ENCODE peak calls at places on chromosomes 5 and 9, in six cellular contexts. I is EH; J is non-pigmented ciliary epithelial cell; W is activated CD4-positive, alpha-beta memory T cell treated with anti-CD3 and anti-CD28 coated beads, Interleukin-2, amount 10 ng/mL, durations not matched to agents 7 days and 5 days; K is T-helper 2 cell; X is naive thymus-derived CD8-positive, alpha-beta T cell. C is an unnamed sample.
A peak's percentile ranks its signal among the peaks of the same experiment; 100 is the strongest.

GRCh38 chr9:130672466-130672865 is 8.1 kb downstream of the PRDM12 start:
- DNase-seq in I (no peak), J (no peak), W (no peak), K (no peak), X (no peak), C (no peak)

GRCh38 chr9:86974421-86974820 is 27.1 kb upstream of the GAS1 start:
- DNase-seq in I (peak; percentile 47), J (no peak), W (no peak), K (no peak), X (no peak), C (no peak)

GRCh38 chr5:79759436-79759835 is 69.8 kb downstream of the CMYA5 start:
- DNase-seq in I (peak; percentile 75), J (peak; percentile 22), W (no peak), K (no peak), X (no peak), C (no peak)

GRCh38 chr9:125650271-125650737 is 56.7 kb downstream of the MAPKAP1 start:
- DNase-seq in I (peak; percentile 78), J (no peak), W (no peak), K (no peak), X (no peak), C (no peak)

GRCh38 chr9:79221084-79221483 is 350.7 kb upstream of the TLE4 start:
- DNase-seq in I (peak; percentile 99), J (peak; percentile 71), W (no peak), K (no peak), X (no peak), C (no peak)

GRCh38 chr5:76337949-76338589 is 65.0 kb upstream of the IQGAP2 start:
- DNase-seq in I (peak; percentile 44), J (peak; percentile 55), W (peak; percentile 51), K (peak; percentile 7), X (peak; percentile 58), C (peak; percentile 62)

GRCh38 chr9:111805262-111805661 is 10.5 kb upstream of the SHOC1 start:
- DNase-seq in I (no peak), J (no peak), W (no peak), K (no peak), X (no peak), C (no peak)

GRCh38 chr5:89004379-89004778 is 121.4 kb upstream of the MEF2C start:
- DNase-seq in I (no peak), J (no peak), W (no peak), K (no peak), X (no peak), C (no peak)

GRCh38 chr5:4553130-4553529 is 587.0 kb upstream of the ADAMTS16 start:
- DNase-seq in I (no peak), J (no peak), W (no peak), K (no peak), X (no peak), C (no peak)

GRCh38 chr5:100616291-100616690 is 81.1 kb downstream of the FAM174A start:
- DNase-seq in I (no peak), J (no peak), W (no peak), K (no peak), X (no peak), C (no peak)

GRCh38 chr9:8857330-8858249 is 1058.0 kb upstream of the DMAC1 start:
- DNase-seq in I (peak; percentile 3), J (no peak), W (no peak), K (no peak), X (peak; percentile 5), C (peak; percentile 27)

GRCh38 chr9:129077236-129077635 is 3.7 kb upstream of the DOLPP1 start:
- DNase-seq in I (no peak), J (no peak), W (no peak), K (no peak), X (no peak), C (no peak)

GRCh38 chr9:74117731-74118130 is 379.4 kb upstream of the RORB start:
- DNase-seq in I (no peak), J (peak; percentile 22), W (no peak), K (no peak), X (no peak), C (no peak)

GRCh38 chr5:107021575-107021974 is 649.2 kb downstream of the EFNA5 start:
- DNase-seq in I (no peak), J (no peak), W (no peak), K (no peak), X (no peak), C (no peak)

GRCh38 chr5:128537306-128537998 is 593 bp downstream of the FBN2 start:
- DNase-seq in I (peak; percentile 68), J (no peak), W (no peak), K (no peak), X (no peak), C (no peak)

GRCh38 chr5:99169309-99169708 is 240.5 kb upstream of the CHD1 start:
- DNase-seq in I (no peak), J (no peak), W (no peak), K (no peak), X (no peak), C (no peak)

GRCh38 chr9:123484130-123484529 is 128.1 kb downstream of the CRB2 start:
- DNase-seq in I (no peak), J (no peak), W (no peak), K (no peak), X (no peak), C (no peak)

GRCh38 chr5:32531885-32532520 is 53.4 kb upstream of the SUB1 start:
- DNase-seq in I (peak; percentile 88), J (no peak), W (peak; percentile 73), K (peak; percentile 33), X (peak; percentile 20), C (peak; percentile 38)

GRCh38 chr5:104186100-104186499 is 623.5 kb upstream of the NUDT12 start:
- DNase-seq in I (no peak), J (no peak), W (no peak), K (no peak), X (peak; percentile 13), C (no peak)

GRCh38 chr5:108212775-108213346 is 169.0 kb downstream of the FBXL17 start:
- DNase-seq in I (peak; percentile 29), J (peak; percentile 32), W (no peak), K (no peak), X (no peak), C (no peak)

GRCh38 chr5:93583799-93584530 is 943 bp downstream of the NR2F1 start:
- DNase-seq in I (peak; percentile 73), J (no peak), W (no peak), K (no peak), X (no peak), C (peak; percentile 46)

GRCh38 chr9:131999692-132000551 is 79.7 kb downstream of the MED27 start:
- DNase-seq in I (peak; percentile 88), J (peak; percentile 68), W (no peak), K (no peak), X (no peak), C (no peak)

GRCh38 chr5:1240496-1241260 is 15.5 kb downstream of the SLC6A18 start:
- DNase-seq in I (no peak), J (no peak), W (no peak), K (no peak), X (no peak), C (no peak)

GRCh38 chr5:87120518-87121314 is 147.0 kb upstream of the RASA1 start:
- DNase-seq in I (peak; percentile 93), J (peak; percentile 90), W (peak; percentile 32), K (no peak), X (no peak), C (peak; percentile 31)

GRCh38 chr9:115604831-115605483 is 487.0 kb upstream of the TNC start:
- DNase-seq in I (peak; percentile 98), J (no peak), W (no peak), K (no peak), X (no peak), C (no peak)

GRCh38 chr9:133188006-133188842 is 20.8 kb downstream of the OBP2B start:
- DNase-seq in I (peak; percentile 14), J (no peak), W (no peak), K (no peak), X (no peak), C (no peak)

GRCh38 chr9:14910178-14910805 is at the start of gene FREM1:
- DNase-seq in I (peak; percentile 10), J (no peak), W (no peak), K (no peak), X (no peak), C (no peak)

GRCh38 chr5:180784497-180785097 is 18.0 kb downstream of the MGAT1 start:
- DNase-seq in I (peak; percentile 87), J (no peak), W (peak; percentile 76), K (peak; percentile 47), X (peak; percentile 74), C (peak; percentile 78)

GRCh38 chr9:20771721-20772120 is 87.7 kb downstream of the FOCAD start:
- DNase-seq in I (no peak), J (no peak), W (no peak), K (no peak), X (no peak), C (no peak)

GRCh38 chr9:125906144-125906543 is 159.0 kb downstream of the PBX3 start:
- DNase-seq in I (peak; percentile 93), J (no peak), W (no peak), K (no peak), X (no peak), C (no peak)

GRCh38 chr9:93304574-93305496 is 120.9 kb downstream of the WNK2 start:
- DNase-seq in I (peak; percentile 52), J (no peak), W (peak; percentile 19), K (no peak), X (no peak), C (peak; percentile 25)

GRCh38 chr9:38443181-38443580 is 18.9 kb upstream of the IGFBPL1 start:
- DNase-seq in I (peak; percentile 56), J (no peak), W (no peak), K (no peak), X (no peak), C (no peak)

GRCh38 chr9:36401179-36401740 is 1.2 kb upstream of the RNF38 start:
- DNase-seq in I (peak; percentile 84), J (no peak), W (no peak), K (no peak), X (no peak), C (peak; percentile 25)

GRCh38 chr9:125397736-125398135 is 136.1 kb downstream of the GAPVD1 start:
- DNase-seq in I (no peak), J (no peak), W (no peak), K (no peak), X (no peak), C (no peak)

GRCh38 chr9:120946259-120946658 is 19.7 kb upstream of the TRAF1 start:
- DNase-seq in I (peak; percentile 70), J (no peak), W (no peak), K (no peak), X (no peak), C (no peak)

GRCh38 chr5:141875795-141876627 is 2.2 kb downstream of the PCDH1 start:
- DNase-seq in I (no peak), J (no peak), W (no peak), K (no peak), X (no peak), C (no peak)

GRCh38 chr9:136114606-136115005 is 4.1 kb downstream of the TMEM250 start:
- DNase-seq in I (no peak), J (no peak), W (no peak), K (no peak), X (no peak), C (no peak)

GRCh38 chr9:36314740-36315139 is 56.5 kb upstream of the GNE start:
- DNase-seq in I (no peak), J (no peak), W (no peak), K (no peak), X (no peak), C (no peak)